ENCODE peak calls at places on chromosomes 2 and 18, in five cellular contexts. P, K, C, V and X are unnamed samples.

GRCh38 chr18:6798896-6799295 is 69.4 kb downstream of the ARHGAP28 start:
- DNase-seq in P (no peak), K (no peak), C (no peak), V (no peak), X (no peak)

GRCh38 chr2:231450548-231450989 is 13.7 kb downstream of the NCL start:
- DNase-seq in P (no peak), K (no peak), C (no peak), V (no peak), X (no peak)

GRCh38 chr2:5798083-5798482 is 105.9 kb downstream of the SOX11 start:
- DNase-seq in P (no peak), K (no peak), C (no peak), V (no peak), X (no peak)

GRCh38 chr2:101463458-101463857 is 11.5 kb downstream of the RFX8 start:
- DNase-seq in P (no peak), K (no peak), C (no peak), V (no peak), X (no peak)

GRCh38 chr2:45009303-45009927 is at the start of gene SIX2:
- DNase-seq in P (peak; percentile 91), K (peak; percentile 90), C (peak; percentile 81), V (peak; percentile 87), X (peak; percentile 100)

GRCh38 chr2:38439226-38439612 is 62.1 kb upstream of the ATL2 start:
- DNase-seq in P (no peak), K (no peak), C (no peak), V (no peak), X (no peak)

GRCh38 chr18:4250141-4250540 is 205.0 kb downstream of the DLGAP1 start:
- DNase-seq in P (no peak), K (no peak), C (no peak), V (no peak), X (no peak)

GRCh38 chr2:61220768-61221167 is 58.8 kb downstream of the C2orf74 start:
- DNase-seq in P (no peak), K (no peak), C (no peak), V (no peak), X (peak; percentile 15)

GRCh38 chr18:12652861-12653401 is 5.0 kb downstream of the SPIRE1 start:
- DNase-seq in P (no peak), K (no peak), C (no peak), V (no peak), X (peak; percentile 58)

GRCh38 chr18:42182728-42183700 is 228.0 kb downstream of the PIK3C3 start:
- DNase-seq in P (no peak), K (no peak), C (no peak), V (no peak), X (no peak)

GRCh38 chr2:226583715-226584114 is 215.9 kb downstream of the IRS1 start:
- DNase-seq in P (no peak), K (no peak), C (peak; percentile 33), V (no peak), X (peak; percentile 57)

GRCh38 chr2:99637157-99637697 is 147.4 kb upstream of the REV1 start:
- DNase-seq in P (no peak), K (no peak), C (no peak), V (no peak), X (no peak)

GRCh38 chr2:127359520-127359919 is 28.3 kb downstream of the MAP3K2 start:
- DNase-seq in P (no peak), K (no peak), C (no peak), V (no peak), X (no peak)

GRCh38 chr2:238339395-238339780 is 19.1 kb downstream of the TRAF3IP1 start:
- DNase-seq in P (no peak), K (no peak), C (no peak), V (no peak), X (no peak)

GRCh38 chr2:28252308-28252707 is 140.3 kb upstream of the FOSL2 start:
- DNase-seq in P (no peak), K (no peak), C (no peak), V (no peak), X (no peak)

GRCh38 chr2:234427081-234428058 is 69.5 kb downstream of the ARL4C start:
- DNase-seq in P (no peak), K (no peak), C (no peak), V (no peak), X (peak; percentile 92)

GRCh38 chr18:67730884-67731283 is 214.4 kb upstream of the DSEL start:
- DNase-seq in P (no peak), K (no peak), C (peak; percentile 1), V (no peak), X (peak; percentile 86)

GRCh38 chr2:235414422-235414821 is 79.4 kb upstream of the AGAP1 start:
- DNase-seq in P (peak; percentile 70), K (peak; percentile 79), C (no peak), V (no peak), X (no peak)

GRCh38 chr18:12282436-12283039 is 25.5 kb upstream of the TUBB6 start:
- DNase-seq in P (no peak), K (no peak), C (no peak), V (no peak), X (peak; percentile 91)

GRCh38 chr2:239247401-239248245 is 153.2 kb downstream of the HDAC4 start:
- DNase-seq in P (no peak), K (no peak), C (no peak), V (no peak), X (no peak)

GRCh38 chr2:16346671-16347070 is 319.0 kb downstream of the CYRIA start:
- DNase-seq in P (no peak), K (no peak), C (no peak), V (no peak), X (no peak)

GRCh38 chr2:71157124-71157802 is 26.8 kb downstream of the MPHOSPH10 start:
- DNase-seq in P (peak; percentile 49), K (peak; percentile 30), C (peak; percentile 63), V (no peak), X (peak; percentile 90)

GRCh38 chr2:177523781-177524180 is 131.2 kb downstream of the AGPS start:
- DNase-seq in P (no peak), K (no peak), C (no peak), V (no peak), X (no peak)

GRCh38 chr2:111904726-111905476 is 6.5 kb downstream of the MERTK start:
- DNase-seq in P (no peak), K (no peak), C (no peak), V (no peak), X (no peak)

GRCh38 chr2:14722919-14723559 is 90.5 kb downstream of the LRATD1 start:
- DNase-seq in P (no peak), K (no peak), C (no peak), V (no peak), X (no peak)

GRCh38 chr18:58788470-58788869 is 76.2 kb upstream of the ZNF532 start:
- DNase-seq in P (no peak), K (no peak), C (no peak), V (no peak), X (no peak)

GRCh38 chr18:58785870-58786269 is 78.8 kb upstream of the ZNF532 start:
- DNase-seq in P (no peak), K (no peak), C (no peak), V (no peak), X (no peak)

GRCh38 chr18:58788971-58789797 is 75.5 kb upstream of the ZNF532 start:
- DNase-seq in P (peak; percentile 69), K (peak; percentile 54), C (peak; percentile 77), V (no peak), X (peak; percentile 67)

GRCh38 chr18:58789856-58790255 is 74.8 kb upstream of the ZNF532 start:
- DNase-seq in P (peak; percentile 30), K (no peak), C (no peak), V (no peak), X (no peak)

DNA sequence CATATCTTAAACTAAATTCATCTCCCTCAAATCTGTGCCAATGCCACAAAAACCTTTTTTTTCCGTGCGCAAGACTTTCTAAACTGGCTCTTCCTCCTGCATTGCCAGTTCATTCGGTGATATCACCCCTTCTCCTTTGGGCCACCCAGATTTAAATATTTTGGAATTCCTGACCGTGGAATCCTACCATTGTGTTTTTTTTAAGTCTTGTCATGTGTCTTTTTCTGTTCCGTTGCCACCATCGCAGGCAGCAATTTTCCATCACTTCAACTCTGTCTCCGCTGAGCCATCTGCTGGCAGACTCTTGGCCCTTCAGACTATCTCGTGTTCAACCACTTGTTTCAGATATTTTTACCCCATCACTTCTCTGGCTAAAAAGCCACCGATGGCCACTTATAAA is 76.9 kb upstream of the ZNF532 start:
- DNase-seq in P (no peak), K (peak; percentile 32), C (no peak), V (no peak), X (peak; percentile 23)
- H3K27ac ChIP-seq in P (no peak overlapping the region), K (peak overlapping the region; percentile 84), C (peak overlapping the region; percentile 98), V (no peak overlapping the region), X (no peak overlapping the region)

GRCh38 chr2:8681786-8682692 is at the start of gene ID2:
- DNase-seq in P (peak; percentile 99), K (peak; percentile 100), C (peak; percentile 98), V (peak; percentile 99), X (peak; percentile 100)
- TF ChIP-seq CTCF in P (no peak), K (no peak), C (no peak), V (no peak), X (no peak)

GRCh38 chr18:63301458-63301857 is 18.1 kb downstream of the BCL2 start:
- DNase-seq in P (no peak), K (no peak), C (no peak), V (no peak), X (no peak)

GRCh38 chr18:63297678-63298392 is 21.7 kb downstream of the BCL2 start:
- DNase-seq in P (no peak), K (no peak), C (no peak), V (no peak), X (no peak)

GRCh38 chr18:63302647-63303405 is 16.7 kb downstream of the BCL2 start:
- DNase-seq in P (no peak), K (no peak), C (no peak), V (no peak), X (no peak)

GRCh38 chr18:63298393-63299015 is 21.1 kb downstream of the BCL2 start:
- DNase-seq in P (no peak), K (no peak), C (no peak), V (no peak), X (no peak)

DNA sequence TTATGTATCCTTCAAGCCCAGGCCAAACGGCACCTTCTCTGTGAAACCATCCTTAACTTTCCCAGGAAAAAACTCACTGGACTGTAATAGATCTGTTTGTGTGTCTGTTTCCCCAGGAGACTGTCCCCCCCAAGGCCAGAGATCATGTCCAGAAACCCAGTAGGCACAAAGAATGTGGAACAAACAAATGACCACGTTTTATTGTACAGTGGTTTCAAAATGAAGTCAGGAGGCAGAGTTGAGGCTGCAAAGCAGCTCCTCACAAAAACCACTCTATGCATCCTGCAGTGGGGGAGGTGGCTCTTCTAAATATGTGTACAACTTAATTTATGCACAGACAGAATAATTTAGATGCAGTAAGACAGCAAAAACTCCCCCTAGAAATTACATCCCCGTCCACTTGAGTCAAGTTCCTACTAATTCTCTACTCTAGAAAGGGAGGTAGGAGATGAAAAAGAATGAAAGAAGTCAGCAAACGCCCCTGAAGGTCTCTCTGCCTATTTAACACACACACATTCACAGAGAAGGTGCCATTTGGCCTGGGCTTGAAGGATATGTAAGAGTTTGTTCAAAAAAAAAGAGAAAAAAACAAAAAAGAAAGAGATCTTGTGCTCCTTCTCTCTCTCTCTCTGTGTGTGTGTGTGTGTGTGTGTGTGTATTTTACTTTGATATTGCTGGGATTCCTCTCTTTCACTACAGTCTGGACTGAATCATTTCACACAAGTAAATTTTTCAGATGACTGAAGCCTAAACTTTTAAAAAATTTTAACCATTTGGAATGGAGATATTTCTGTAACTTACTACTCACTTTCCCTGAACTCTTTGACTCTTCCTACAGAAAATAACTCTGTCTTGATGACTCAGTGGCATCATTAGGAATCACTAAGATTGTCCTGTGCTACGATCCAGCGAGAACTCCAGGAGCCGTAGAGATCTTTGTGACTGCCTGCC is 19.5 kb downstream of the BCL2 start:
- DNase-seq in P (no peak), K (no peak), C (no peak), V (no peak), X (no peak)
- H3K27ac ChIP-seq in P (no peak overlapping the region), K (no peak overlapping the region), C (no peak overlapping the region), V (no peak overlapping the region), X (no peak overlapping the region)

GRCh38 chr2:36672199-36672598 is 24.3 kb upstream of the VIT start:
- DNase-seq in P (no peak), K (no peak), C (no peak), V (no peak), X (peak; percentile 26)
- TF ChIP-seq CTCF in P (peak; percentile 32), K (peak; percentile 54), C (peak; percentile 89), V (no peak), X (peak; percentile 76)